ENCODE peak calls at places on chromosomes 11 and 22, in four cellular contexts. One of them, this sample, is unnamed.

GRCh38 chr11:73787051-73787642 is 527 bp upstream of the MRPL48 start:
- DNase-seq in H1: no peak
- DNase-seq in IMR-90: no peak
- DNase-seq in trophoblast cell: no peak
- DNase-seq in this sample: no peak

GRCh38 chr11:7536102-7536501 is 22.3 kb downstream of the PPFIBP2 start:
- DNase-seq in trophoblast cell: no peak
- DNase-seq in H1: peak
- DNase-seq in IMR-90: no peak
- DNase-seq in this sample: no peak

GRCh38 chr11:82858556-82859091 is 41.6 kb downstream of the PRCP start:
- DNase-seq in IMR-90: peak
- DNase-seq in H1: no peak
- DNase-seq in trophoblast cell: no peak
- DNase-seq in this sample: no peak

GRCh38 chr11:72856065-72856464 is 41.9 kb downstream of the ATG16L2 start:
- DNase-seq in H1: no peak
- DNase-seq in trophoblast cell: no peak
- DNase-seq in IMR-90: no peak
- DNase-seq in this sample: no peak

GRCh38 chr11:26229270-26229669 is 102.7 kb upstream of the ANO3 start:
- DNase-seq in H1: no peak
- DNase-seq in IMR-90: peak
- DNase-seq in trophoblast cell: no peak
- DNase-seq in this sample: no peak

GRCh38 chr11:66768818-66769217 is 39.8 kb upstream of the SPTBN2 start:
- DNase-seq in IMR-90: no peak
- DNase-seq in H1: no peak
- DNase-seq in trophoblast cell: no peak
- DNase-seq in this sample: no peak

GRCh38 chr22:42229455-42230149 is 40.9 kb downstream of the TCF20 start:
- DNase-seq in trophoblast cell: no peak
- DNase-seq in IMR-90: peak
- DNase-seq in H1: no peak
- DNase-seq in this sample: no peak

GRCh38 chr11:298406-299065 is 790 bp downstream of the IFITM5 start:
- DNase-seq in trophoblast cell: no peak
- DNase-seq in IMR-90: no peak
- DNase-seq in H1: no peak
- DNase-seq in this sample: no peak

GRCh38 chr11:5246772-5247478 is 2.7 kb downstream of the HBG1 start:
- DNase-seq in H1: no peak
- DNase-seq in trophoblast cell: no peak
- DNase-seq in IMR-90: no peak
- DNase-seq in this sample: no peak

GRCh38 chr22:17868771-17869170 is 94.5 kb upstream of the BID start:
- DNase-seq in H1: no peak
- DNase-seq in trophoblast cell: no peak
- DNase-seq in IMR-90: no peak
- DNase-seq in this sample: no peak

GRCh38 chr11:95081412-95081811 is 8.2 kb upstream of the ENDOD1 start:
- DNase-seq in IMR-90: no peak
- DNase-seq in H1: no peak
- DNase-seq in trophoblast cell: no peak
- DNase-seq in this sample: no peak

GRCh38 chr11:70790671-70791300 is 392.5 kb downstream of the CTTN start:
- DNase-seq in IMR-90: no peak
- DNase-seq in trophoblast cell: no peak
- DNase-seq in H1: peak
- DNase-seq in this sample: no peak

GRCh38 chr11:76265771-76266241 is 59.5 kb upstream of the WNT11 start:
- DNase-seq in IMR-90: no peak
- DNase-seq in H1: no peak
- DNase-seq in trophoblast cell: no peak
- DNase-seq in this sample: no peak

GRCh38 chr11:73394416-73395296 is 18.5 kb downstream of the RELT start:
- DNase-seq in IMR-90: no peak
- DNase-seq in trophoblast cell: peak
- DNase-seq in H1: no peak
- DNase-seq in this sample: no peak

GRCh38 chr11:75631086-75631694 is 37.6 kb downstream of the MAP6 start:
- DNase-seq in H1: no peak
- DNase-seq in IMR-90: peak
- DNase-seq in trophoblast cell: no peak
- DNase-seq in this sample: no peak

GRCh38 chr22:37968452-37969251 is 15.2 kb downstream of the POLR2F start:
- DNase-seq in H1: no peak
- DNase-seq in trophoblast cell: no peak
- DNase-seq in IMR-90: no peak
- DNase-seq in this sample: no peak

GRCh38 chr11:34269694-34270245 is 88.0 kb downstream of the ABTB2 start:
- DNase-seq in H1: no peak
- DNase-seq in IMR-90: no peak
- DNase-seq in trophoblast cell: no peak
- DNase-seq in this sample: no peak

GRCh38 chr11:120391297-120391696 is 55.1 kb downstream of the ARHGEF12 start:
- DNase-seq in trophoblast cell: no peak
- DNase-seq in IMR-90: no peak
- DNase-seq in H1: no peak
- DNase-seq in this sample: peak

GRCh38 chr11:75398906-75399305 is 412 bp upstream of the RPS3 start:
- DNase-seq in IMR-90: no peak
- DNase-seq in trophoblast cell: no peak
- DNase-seq in H1: no peak
- DNase-seq in this sample: no peak

GRCh38 chr11:129023968-129024676 is 81.5 kb upstream of the TP53AIP1 start:
- DNase-seq in trophoblast cell: peak
- DNase-seq in H1: peak
- DNase-seq in IMR-90: peak
- DNase-seq in this sample: peak

GRCh38 chr11:130315354-130315970 is 745 bp upstream of the ZBTB44 start:
- DNase-seq in trophoblast cell: no peak
- DNase-seq in IMR-90: no peak
- DNase-seq in H1: peak
- DNase-seq in this sample: no peak

GRCh38 chr11:12815931-12816494 is 141.8 kb downstream of the TEAD1 start:
- DNase-seq in H1: no peak
- DNase-seq in IMR-90: no peak
- DNase-seq in trophoblast cell: no peak
- DNase-seq in this sample: no peak

GRCh38 chr11:61507962-61508824 is at the start of gene LRRC10B:
- DNase-seq in IMR-90: no peak
- DNase-seq in trophoblast cell: peak
- DNase-seq in H1: peak
- DNase-seq in this sample: peak

GRCh38 chr22:42177891-42178336 is 47.3 kb upstream of the CYP2D6 start:
- DNase-seq in H1: no peak
- DNase-seq in trophoblast cell: no peak
- DNase-seq in IMR-90: no peak
- DNase-seq in this sample: no peak

GRCh38 chr11:83725718-83726117 is 439.6 kb upstream of the CCDC90B start:
- DNase-seq in IMR-90: no peak
- DNase-seq in trophoblast cell: no peak
- DNase-seq in H1: no peak
- DNase-seq in this sample: no peak

GRCh38 chr11:99229544-99229943 is 208.8 kb downstream of the CNTN5 start:
- DNase-seq in H1: no peak
- DNase-seq in IMR-90: no peak
- DNase-seq in trophoblast cell: no peak
- DNase-seq in this sample: no peak

GRCh38 chr11:85965202-85965601 is 103.7 kb downstream of the PICALM start:
- DNase-seq in IMR-90: peak
- DNase-seq in H1: no peak
- DNase-seq in trophoblast cell: no peak
- DNase-seq in this sample: no peak

GRCh38 chr22:24423519-24424000 is 3.8 kb upstream of the ADORA2A start:
- DNase-seq in H1: peak
- DNase-seq in trophoblast cell: no peak
- DNase-seq in IMR-90: no peak
- DNase-seq in this sample: peak
- H3K4me2 ChIP-seq in H1: peak
- H3K4me2 ChIP-seq in trophoblast cell: peak
- H3K4me2 ChIP-seq in IMR-90: peak
- H3K4me2 ChIP-seq in this sample: peak

GRCh38 chr11:67996622-67997459 is 7.1 kb downstream of the UNC93B1 start:
- DNase-seq in H1: peak
- DNase-seq in IMR-90: no peak
- DNase-seq in trophoblast cell: peak
- DNase-seq in this sample: peak
- H2AFZ ChIP-seq in H1: peak
- H2AFZ ChIP-seq in IMR-90: peak
- H2AFZ ChIP-seq in trophoblast cell: no peak
- H2AFZ ChIP-seq in this sample: no peak

DNA sequence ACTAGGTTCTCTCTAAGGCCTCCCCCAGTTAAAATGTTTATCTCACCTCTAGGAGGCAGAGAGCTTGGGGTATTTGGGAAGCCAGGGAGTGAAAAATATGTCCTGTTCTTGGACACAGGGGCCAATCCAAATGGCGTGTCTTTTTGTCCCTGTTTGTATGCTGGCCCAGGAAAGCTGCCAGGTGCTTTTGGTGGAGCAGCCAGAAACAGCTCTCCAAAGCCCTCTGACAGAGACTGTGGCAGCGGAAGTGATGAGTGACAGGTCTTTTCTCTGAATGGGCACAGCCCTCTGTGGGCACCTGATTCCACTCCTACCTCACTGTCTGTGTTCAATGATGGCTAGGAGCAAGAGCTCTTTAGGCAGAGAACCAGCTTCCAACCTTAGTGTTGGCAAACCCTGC is 106.4 kb upstream of the KIRREL3 start:
- DNase-seq in H1: no peak
- DNase-seq in trophoblast cell: no peak
- DNase-seq in IMR-90: no peak
- DNase-seq in this sample: no peak
- H3K4ac ChIP-seq in H1: no peak
- H3K4ac ChIP-seq in trophoblast cell: no peak
- H3K4ac ChIP-seq in IMR-90: no peak
- H3K4ac ChIP-seq in this sample: no peak

DNA sequence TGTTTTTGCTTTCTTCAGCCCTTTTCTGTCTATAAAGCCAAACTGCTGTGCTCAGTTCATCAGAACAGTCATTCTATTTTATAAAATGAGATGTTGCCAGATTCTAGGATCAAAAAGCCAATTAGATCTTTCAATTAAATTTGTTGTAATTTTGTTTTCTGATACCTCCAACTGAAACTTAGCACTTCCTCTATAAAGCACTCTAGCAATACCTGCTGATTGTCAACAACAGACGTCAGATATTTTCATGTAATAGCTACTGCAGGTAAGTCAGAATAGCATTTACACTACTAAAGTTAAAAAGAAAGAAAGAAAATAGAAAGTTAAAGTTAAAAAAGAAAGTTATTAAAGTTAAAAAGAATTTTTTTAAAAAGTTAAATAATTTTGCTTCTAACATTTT is 19.6 kb downstream of the RRAS2 start:
- DNase-seq in trophoblast cell: no peak
- DNase-seq in H1: no peak
- DNase-seq in IMR-90: no peak
- DNase-seq in this sample: no peak
- H3K4me2 ChIP-seq in trophoblast cell: no peak
- H3K4me2 ChIP-seq in H1: peak
- H3K4me2 ChIP-seq in IMR-90: no peak
- H3K4me2 ChIP-seq in this sample: no peak